ENCODE peak calls at places on chromosome 18, in eight cellular contexts. One of them, this sample, is unnamed.

GRCh38 chr18:3104190-3105054 is 91.5 kb upstream of the LPIN2 start:
- DNase-seq in choroid plexus epithelial cell: peak
- DNase-seq in suprapubic skin: no peak
- DNase-seq in adrenal gland: no peak
- DNase-seq in H9: no peak
- DNase-seq in PC-3: peak
- DNase-seq in A549: no peak
- DNase-seq in GM13976: no peak
- DNase-seq in this sample: peak

GRCh38 chr18:45777393-45777792 is 48.1 kb upstream of the SIGLEC15 start:
- DNase-seq in choroid plexus epithelial cell: peak
- DNase-seq in suprapubic skin: no peak
- DNase-seq in adrenal gland: no peak
- DNase-seq in H9: no peak
- DNase-seq in PC-3: peak
- DNase-seq in A549: no peak
- DNase-seq in GM13976: no peak
- DNase-seq in this sample: no peak

GRCh38 chr18:7812431-7813063 is 245.4 kb downstream of the PTPRM start:
- DNase-seq in choroid plexus epithelial cell: peak
- DNase-seq in suprapubic skin: no peak
- DNase-seq in adrenal gland: no peak
- DNase-seq in H9: no peak
- DNase-seq in PC-3: peak
- DNase-seq in A549: no peak
- DNase-seq in GM13976: no peak
- DNase-seq in this sample: peak

GRCh38 chr18:62739911-62740310 is 24.6 kb downstream of the PHLPP1 start:
- DNase-seq in choroid plexus epithelial cell: no peak
- DNase-seq in suprapubic skin: no peak
- DNase-seq in adrenal gland: no peak
- DNase-seq in H9: no peak
- DNase-seq in PC-3: no peak
- DNase-seq in A549: no peak
- DNase-seq in GM13976: no peak
- DNase-seq in this sample: no peak

GRCh38 chr18:50044402-50044801 is 150.5 kb downstream of the MYO5B start:
- DNase-seq in choroid plexus epithelial cell: no peak
- DNase-seq in suprapubic skin: no peak
- DNase-seq in adrenal gland: no peak
- DNase-seq in H9: peak
- DNase-seq in PC-3: no peak
- DNase-seq in A549: no peak
- DNase-seq in GM13976: no peak
- DNase-seq in this sample: no peak

GRCh38 chr18:63407734-63408133 is 14.5 kb downstream of the VPS4B start:
- DNase-seq in choroid plexus epithelial cell: no peak
- DNase-seq in suprapubic skin: no peak
- DNase-seq in adrenal gland: no peak
- DNase-seq in H9: no peak
- DNase-seq in PC-3: no peak
- DNase-seq in A549: no peak
- DNase-seq in GM13976: no peak
- DNase-seq in this sample: no peak

GRCh38 chr18:34222396-34223163 is 2.1 kb downstream of the NOL4 start:
- DNase-seq in choroid plexus epithelial cell: peak
- DNase-seq in suprapubic skin: no peak
- DNase-seq in adrenal gland: no peak
- DNase-seq in H9: peak
- DNase-seq in PC-3: peak
- DNase-seq in A549: no peak
- DNase-seq in GM13976: peak
- DNase-seq in this sample: no peak

GRCh38 chr18:35732652-35733051 is 151.1 kb downstream of the GALNT1 start:
- DNase-seq in choroid plexus epithelial cell: peak
- DNase-seq in suprapubic skin: no peak
- DNase-seq in adrenal gland: no peak
- DNase-seq in H9: no peak
- DNase-seq in PC-3: no peak
- DNase-seq in A549: no peak
- DNase-seq in GM13976: no peak
- DNase-seq in this sample: no peak

GRCh38 chr18:5527603-5528002 is 16.2 kb downstream of the EPB41L3 start:
- DNase-seq in choroid plexus epithelial cell: peak
- DNase-seq in suprapubic skin: no peak
- DNase-seq in adrenal gland: peak
- DNase-seq in H9: no peak
- DNase-seq in PC-3: no peak
- DNase-seq in A549: no peak
- DNase-seq in GM13976: no peak
- DNase-seq in this sample: peak

GRCh38 chr18:35511833-35512232 is 14.1 kb upstream of the INO80C start:
- DNase-seq in choroid plexus epithelial cell: no peak
- DNase-seq in suprapubic skin: no peak
- DNase-seq in adrenal gland: no peak
- DNase-seq in H9: no peak
- DNase-seq in PC-3: peak
- DNase-seq in A549: no peak
- DNase-seq in GM13976: no peak
- DNase-seq in this sample: peak

GRCh38 chr18:10923671-10924070 is 225.7 kb downstream of the PIEZO2 start:
- DNase-seq in choroid plexus epithelial cell: peak
- DNase-seq in suprapubic skin: no peak
- DNase-seq in adrenal gland: no peak
- DNase-seq in H9: no peak
- DNase-seq in PC-3: no peak
- DNase-seq in A549: no peak
- DNase-seq in GM13976: no peak
- DNase-seq in this sample: peak

GRCh38 chr18:63532471-63532870 is 9.7 kb upstream of the SERPINB12 start:
- DNase-seq in choroid plexus epithelial cell: no peak
- DNase-seq in suprapubic skin: no peak
- DNase-seq in adrenal gland: no peak
- DNase-seq in H9: no peak
- DNase-seq in PC-3: no peak
- DNase-seq in A549: no peak
- DNase-seq in GM13976: no peak
- DNase-seq in this sample: no peak

GRCh38 chr18:61546598-61546997 is 213.4 kb downstream of the CDH20 start:
- DNase-seq in choroid plexus epithelial cell: peak
- DNase-seq in suprapubic skin: no peak
- DNase-seq in adrenal gland: peak
- DNase-seq in H9: no peak
- DNase-seq in PC-3: peak
- DNase-seq in A549: no peak
- DNase-seq in GM13976: no peak
- DNase-seq in this sample: peak

GRCh38 chr18:77970814-77971213 is 721.2 kb downstream of the GALR1 start:
- DNase-seq in choroid plexus epithelial cell: no peak
- DNase-seq in suprapubic skin: no peak
- DNase-seq in adrenal gland: no peak
- DNase-seq in H9: no peak
- DNase-seq in PC-3: no peak
- DNase-seq in A549: no peak
- DNase-seq in GM13976: no peak
- DNase-seq in this sample: no peak

GRCh38 chr18:29874519-29875098 is 1167.9 kb downstream of the DSC3 start:
- DNase-seq in choroid plexus epithelial cell: peak
- DNase-seq in suprapubic skin: no peak
- DNase-seq in adrenal gland: no peak
- DNase-seq in H9: peak
- DNase-seq in PC-3: peak
- DNase-seq in A549: no peak
- DNase-seq in GM13976: peak
- DNase-seq in this sample: peak

GRCh38 chr18:39648616-39649015 is 2083.0 kb upstream of the CELF4 start:
- DNase-seq in choroid plexus epithelial cell: no peak
- DNase-seq in suprapubic skin: no peak
- DNase-seq in adrenal gland: no peak
- DNase-seq in H9: no peak
- DNase-seq in PC-3: no peak
- DNase-seq in A549: no peak
- DNase-seq in GM13976: no peak
- DNase-seq in this sample: no peak

GRCh38 chr18:71398530-71398929 is 1109.7 kb downstream of the SOCS6 start:
- DNase-seq in choroid plexus epithelial cell: peak
- DNase-seq in suprapubic skin: no peak
- DNase-seq in adrenal gland: no peak
- DNase-seq in H9: peak
- DNase-seq in PC-3: peak
- DNase-seq in A549: no peak
- DNase-seq in GM13976: no peak
- DNase-seq in this sample: peak
- TF ChIP-seq CTCF in choroid plexus epithelial cell: peak
- TF ChIP-seq CTCF in suprapubic skin: no peak
- TF ChIP-seq CTCF in adrenal gland: no peak
- TF ChIP-seq CTCF in H9: peak
- TF ChIP-seq CTCF in PC-3: peak
- TF ChIP-seq CTCF in A549: no peak
- TF ChIP-seq CTCF in GM13976: no peak
- TF ChIP-seq CTCF in this sample: peak

DNA sequence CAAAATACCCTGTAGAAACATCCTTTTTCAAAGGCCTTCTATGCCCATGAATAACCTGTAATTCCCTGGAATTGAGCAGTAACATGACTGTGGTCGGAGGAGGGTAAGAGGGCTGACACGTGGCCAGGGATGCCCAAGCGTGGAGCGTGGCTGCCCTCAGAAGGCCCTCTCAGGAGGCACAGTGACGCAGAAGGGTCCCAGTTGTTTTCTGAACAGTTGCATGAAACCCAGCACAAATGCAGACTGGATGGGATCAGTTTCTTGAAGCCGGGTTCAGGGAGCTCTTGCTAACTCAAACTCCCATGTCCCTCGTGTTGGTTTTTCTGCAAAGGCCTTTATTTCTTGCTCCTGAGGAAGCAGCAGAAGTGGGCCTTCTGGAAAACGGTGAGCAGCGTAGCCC is 237.0 kb downstream of the ALPK2 start:
- DNase-seq in choroid plexus epithelial cell: no peak
- DNase-seq in suprapubic skin: peak
- DNase-seq in adrenal gland: no peak
- DNase-seq in H9: no peak
- DNase-seq in PC-3: no peak
- DNase-seq in A549: no peak
- DNase-seq in GM13976: no peak
- DNase-seq in this sample: no peak
- TF ChIP-seq CTCF in choroid plexus epithelial cell: no peak
- TF ChIP-seq CTCF in suprapubic skin: no peak
- TF ChIP-seq CTCF in adrenal gland: no peak
- TF ChIP-seq CTCF in H9: peak
- TF ChIP-seq CTCF in PC-3: no peak
- TF ChIP-seq CTCF in A549: no peak
- TF ChIP-seq CTCF in GM13976: no peak
- TF ChIP-seq CTCF in this sample: no peak

GRCh38 chr18:74460825-74461224 is 3.7 kb upstream of the DIPK1C start:
- DNase-seq in choroid plexus epithelial cell: no peak
- DNase-seq in suprapubic skin: no peak
- DNase-seq in adrenal gland: no peak
- DNase-seq in H9: no peak
- DNase-seq in PC-3: no peak
- DNase-seq in A549: no peak
- DNase-seq in GM13976: no peak
- DNase-seq in this sample: no peak

GRCh38 chr18:74457043-74457742 is at the start of gene DIPK1C:
- DNase-seq in choroid plexus epithelial cell: no peak
- DNase-seq in suprapubic skin: no peak
- DNase-seq in adrenal gland: no peak
- DNase-seq in H9: no peak
- DNase-seq in PC-3: no peak
- DNase-seq in A549: no peak
- DNase-seq in GM13976: no peak
- DNase-seq in this sample: no peak

GRCh38 chr18:74456409-74457042 is 582 bp downstream of the DIPK1C start:
- DNase-seq in choroid plexus epithelial cell: no peak
- DNase-seq in suprapubic skin: peak
- DNase-seq in adrenal gland: no peak
- DNase-seq in H9: no peak
- DNase-seq in PC-3: no peak
- DNase-seq in A549: no peak
- DNase-seq in GM13976: no peak
- DNase-seq in this sample: no peak

GRCh38 chr18:74457743-74458465 is 796 bp upstream of the DIPK1C start:
- DNase-seq in choroid plexus epithelial cell: no peak
- DNase-seq in suprapubic skin: no peak
- DNase-seq in adrenal gland: no peak
- DNase-seq in H9: no peak
- DNase-seq in PC-3: no peak
- DNase-seq in A549: no peak
- DNase-seq in GM13976: no peak
- DNase-seq in this sample: no peak

DNA sequence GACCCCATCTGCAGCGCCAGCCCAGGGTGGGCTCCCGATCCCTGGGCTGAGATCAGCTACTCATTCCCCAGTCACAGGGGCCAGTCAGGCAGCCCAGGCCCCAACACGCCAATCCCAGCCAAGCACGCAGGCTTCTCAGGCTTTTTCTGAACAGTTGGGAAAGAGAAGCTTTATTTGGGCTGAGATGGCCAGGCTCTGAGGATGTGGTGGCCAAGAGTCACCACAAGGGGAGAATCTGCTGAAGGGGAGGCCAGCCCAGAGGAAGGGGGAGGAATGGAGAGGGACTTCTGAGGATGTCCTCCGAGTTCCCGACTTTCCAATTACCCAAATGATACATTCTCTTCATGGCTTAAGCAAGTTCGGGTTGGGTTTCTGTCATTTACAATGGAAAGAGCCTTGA is 2.8 kb upstream of the DIPK1C start:
- DNase-seq in choroid plexus epithelial cell: no peak
- DNase-seq in suprapubic skin: no peak
- DNase-seq in adrenal gland: no peak
- DNase-seq in H9: peak
- DNase-seq in PC-3: no peak
- DNase-seq in A549: peak
- DNase-seq in GM13976: no peak
- DNase-seq in this sample: no peak
- TF ChIP-seq CTCF in choroid plexus epithelial cell: peak
- TF ChIP-seq CTCF in suprapubic skin: no peak
- TF ChIP-seq CTCF in adrenal gland: no peak
- TF ChIP-seq CTCF in H9: peak
- TF ChIP-seq CTCF in PC-3: no peak
- TF ChIP-seq CTCF in A549: no peak
- TF ChIP-seq CTCF in GM13976: no peak
- TF ChIP-seq CTCF in this sample: peak

DNA sequence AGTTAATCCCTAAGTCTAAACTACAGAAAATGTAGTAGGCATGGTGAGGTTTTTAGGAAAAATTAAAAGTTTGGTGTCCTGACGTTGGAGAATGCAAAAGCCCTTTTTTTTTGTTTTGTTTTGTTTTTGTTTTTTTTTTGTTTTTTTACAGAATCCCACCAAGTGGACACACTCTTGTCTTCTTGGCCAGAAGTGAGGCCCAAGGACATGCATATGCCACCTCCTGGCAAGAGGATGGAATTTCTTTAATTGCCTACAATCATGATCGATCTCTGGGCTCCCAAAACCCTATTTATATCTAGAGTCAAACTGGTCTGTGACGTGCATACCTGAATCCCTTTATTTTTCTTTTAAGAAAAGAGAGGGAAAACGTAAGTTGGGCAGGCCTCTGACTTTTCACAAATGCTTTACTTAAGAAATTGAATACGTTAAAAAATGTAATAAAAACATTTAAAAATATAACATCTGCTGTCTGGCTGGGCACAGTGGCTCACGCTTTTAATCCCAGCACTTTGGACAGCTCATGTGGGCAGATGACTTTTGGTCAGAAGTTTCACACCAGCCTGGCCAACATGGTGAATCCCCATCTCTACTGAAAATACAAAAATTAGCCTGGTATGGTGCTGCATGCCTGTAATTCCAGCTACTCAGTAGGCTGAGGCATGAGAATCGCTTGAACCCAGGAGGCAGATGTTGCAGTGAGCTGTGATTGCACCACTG is 502.7 kb downstream of the CBLN2 start:
- DNase-seq in choroid plexus epithelial cell: peak
- DNase-seq in suprapubic skin: no peak
- DNase-seq in adrenal gland: no peak
- DNase-seq in H9: no peak
- DNase-seq in PC-3: peak
- DNase-seq in A549: no peak
- DNase-seq in GM13976: no peak
- DNase-seq in this sample: peak
- TF ChIP-seq CTCF in choroid plexus epithelial cell: peak
- TF ChIP-seq CTCF in suprapubic skin: no peak
- TF ChIP-seq CTCF in adrenal gland: no peak
- TF ChIP-seq CTCF in H9: peak
- TF ChIP-seq CTCF in PC-3: peak
- TF ChIP-seq CTCF in A549: no peak
- TF ChIP-seq CTCF in GM13976: no peak
- TF ChIP-seq CTCF in this sample: no peak

This sample was measured in MCF 10A.